ENCODE peak calls at places on chromosome 7, in seven cellular contexts. B is kidney, T is IMR-90, Y is left ventricle myocardium inferior, O is prostate gland, I is foreskin keratinocyte, R is A549. S is an unnamed sample.

GRCh38 chr7:149801816-149802215 is 28.4 kb upstream of the ZNF467 start:
- DNase-seq in T (no peak), R (no peak), Y (no peak), B (no peak), I (no peak), O (no peak), S (no peak)

GRCh38 chr7:157529768-157530560 is 193.2 kb downstream of the DNAJB6 start:
- DNase-seq in Y (no peak), R (no peak), T (no peak), B (no peak), I (no peak), O (no peak), S (peak; percentile 27)

GRCh38 chr7:157702311-157703023 is 365.7 kb downstream of the DNAJB6 start:
- DNase-seq in O (no peak), T (no peak), I (no peak), Y (no peak), B (no peak), R (no peak), S (peak; percentile 17)

GRCh38 chr7:129739427-129739826 is 127.9 kb downstream of the NRF1 start:
- DNase-seq in R (no peak), T (peak; percentile 76), I (no peak), B (no peak), Y (no peak), O (peak; percentile 36), S (no peak)

GRCh38 chr7:156731651-156732050 is 91.1 kb downstream of the RNF32 start:
- DNase-seq in T (peak; percentile 68), Y (no peak), I (no peak), O (no peak), R (no peak), B (no peak), S (no peak)

GRCh38 chr7:12709731-12710502 is 22.5 kb downstream of the ARL4A start:
- DNase-seq in O (no peak), B (no peak), Y (no peak), T (peak; percentile 47), I (no peak), R (no peak), S (no peak)

GRCh38 chr7:143345428-143345900 is 17.0 kb downstream of the FAM131B start:
- DNase-seq in Y (peak; percentile 29), R (peak; percentile 82), I (no peak), B (peak; percentile 84), O (no peak), T (peak; percentile 32), S (peak; percentile 75)

GRCh38 chr7:51310131-51310583 is 6.5 kb downstream of the COBL start:
- DNase-seq in Y (no peak), I (no peak), B (no peak), R (no peak), T (no peak), O (no peak), S (no peak)

GRCh38 chr7:31791881-31792280 is 104.9 kb downstream of the PPP1R17 start:
- DNase-seq in I (no peak), Y (no peak), R (no peak), T (peak; percentile 72), B (no peak), O (no peak), S (no peak)

GRCh38 chr7:112322070-112322469 is 115.6 kb downstream of the ZNF277 start:
- DNase-seq in Y (no peak), R (no peak), I (no peak), T (no peak), B (no peak), O (no peak), S (no peak)

GRCh38 chr7:75866497-75867389 is 12.1 kb upstream of the RHBDD2 start:
- DNase-seq in T (peak; percentile 65), Y (peak; percentile 45), I (no peak), O (peak; percentile 55), R (peak; percentile 86), B (peak; percentile 74), S (peak; percentile 71)

GRCh38 chr7:114370177-114370576 is 44.4 kb upstream of the FOXP2 start:
- DNase-seq in B (no peak), I (no peak), Y (no peak), T (no peak), O (no peak), R (no peak), S (no peak)

GRCh38 chr7:15554081-15554480 is 7.7 kb downstream of the AGMO start:
- DNase-seq in O (no peak), B (no peak), Y (no peak), R (no peak), I (no peak), T (peak; percentile 38), S (no peak)

GRCh38 chr7:143259765-143260164 is 3.5 kb upstream of the GSTK1 start:
- DNase-seq in Y (no peak), B (no peak), R (no peak), T (no peak), O (no peak), I (no peak), S (no peak)

GRCh38 chr7:39430441-39430840 is 135.8 kb upstream of the YAE1 start:
- DNase-seq in T (no peak), Y (no peak), I (no peak), B (no peak), R (no peak), O (no peak), S (no peak)

GRCh38 chr7:106022193-106022821 is 59.2 kb downstream of the CDHR3 start:
- DNase-seq in I (no peak), R (no peak), O (no peak), B (no peak), Y (no peak), T (no peak), S (no peak)

GRCh38 chr7:37352974-37353948 is 95.4 kb downstream of the ELMO1 start:
- DNase-seq in O (no peak), R (no peak), Y (no peak), T (no peak), B (no peak), I (no peak), S (no peak)

GRCh38 chr7:65976659-65977196 is 5.3 kb downstream of the GUSB start:
- DNase-seq in Y (no peak), R (no peak), T (no peak), I (no peak), O (no peak), B (no peak), S (peak; percentile 36)

GRCh38 chr7:5596046-5596895 is 172.6 kb upstream of the TNRC18 start:
- DNase-seq in Y (peak; percentile 80), B (peak; percentile 94), T (peak; percentile 95), R (peak; percentile 84), I (peak; percentile 91), O (peak; percentile 30), S (peak; percentile 71)

GRCh38 chr7:22001345-22002004 is 55.8 kb upstream of the CDCA7L start:
- DNase-seq in R (peak; percentile 72), Y (no peak), T (peak; percentile 80), B (no peak), I (peak; percentile 79), O (peak; percentile 26), S (no peak)

GRCh38 chr7:157411580-157411979 is 74.8 kb downstream of the DNAJB6 start:
- DNase-seq in O (no peak), I (no peak), T (no peak), B (peak; percentile 32), Y (peak; percentile 9), R (no peak), S (peak; percentile 41)

GRCh38 chr7:111092406-111093160 is 1.7 kb downstream of the LRRN3 start:
- DNase-seq in O (no peak), B (no peak), Y (no peak), I (no peak), T (no peak), R (no peak), S (no peak)

DNA sequence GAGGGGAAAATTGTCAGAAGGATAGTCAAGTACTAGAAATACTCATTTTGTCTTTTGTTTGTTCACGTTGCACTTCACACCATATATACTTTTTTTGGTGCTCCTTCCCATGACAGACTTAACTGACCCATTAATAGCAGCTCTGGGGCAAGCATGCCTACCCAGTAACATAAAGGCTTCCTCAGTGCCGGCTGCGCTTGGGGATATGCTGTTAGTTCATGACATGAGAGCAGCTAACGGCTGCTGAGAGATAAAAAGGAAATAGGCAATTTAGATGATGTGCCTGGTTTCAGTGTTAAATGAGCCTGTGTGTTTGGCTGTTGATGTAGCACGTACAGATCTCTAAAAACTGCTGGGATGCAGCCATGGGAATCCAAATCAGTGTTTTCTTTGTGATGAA is 86.4 kb downstream of the TAX1BP1 start:
- DNase-seq in R (no peak), B (no peak), T (no peak), O (no peak), I (no peak), Y (no peak), S (no peak)
- H3K4me1 ChIP-seq in R (no peaks in the 10 kb centered on the region), B (no peaks in the 10 kb centered on the region), T (no peaks in the 10 kb centered on the region), O (no peaks in the 10 kb centered on the region), I (no peaks in the 10 kb centered on the region), Y (peaks cover 19% of the 10 kb centered on the region), S (no peaks in the 10 kb centered on the region)

GRCh38 chr7:155374276-155375252 is 76.9 kb downstream of the INSIG1 start:
- DNase-seq in O (no peak), B (no peak), T (no peak), Y (no peak), R (no peak), I (no peak), S (no peak)
- H3K4me1 ChIP-seq in O (no peaks in the 10 kb centered on the region), B (no peaks in the 10 kb centered on the region), T (peaks cover 2% of the 10 kb centered on the region), Y (peaks cover 56% of the 10 kb centered on the region), R (peaks cover 13% of the 10 kb centered on the region), I (no peaks in the 10 kb centered on the region), S (peaks cover 59% of the 10 kb centered on the region)

GRCh38 chr7:70436815-70437350 is 695.1 kb upstream of the GALNT17 start:
- DNase-seq in T (no peak), I (no peak), R (no peak), Y (no peak), O (no peak), B (no peak), S (no peak)
- H3K4me1 ChIP-seq in T (no peaks in the 10 kb centered on the region), I (no peaks in the 10 kb centered on the region), R (no peaks in the 10 kb centered on the region), Y (no peaks in the 10 kb centered on the region), O (no peaks in the 10 kb centered on the region), B (no peaks in the 10 kb centered on the region), S (no peaks in the 10 kb centered on the region)

DNA sequence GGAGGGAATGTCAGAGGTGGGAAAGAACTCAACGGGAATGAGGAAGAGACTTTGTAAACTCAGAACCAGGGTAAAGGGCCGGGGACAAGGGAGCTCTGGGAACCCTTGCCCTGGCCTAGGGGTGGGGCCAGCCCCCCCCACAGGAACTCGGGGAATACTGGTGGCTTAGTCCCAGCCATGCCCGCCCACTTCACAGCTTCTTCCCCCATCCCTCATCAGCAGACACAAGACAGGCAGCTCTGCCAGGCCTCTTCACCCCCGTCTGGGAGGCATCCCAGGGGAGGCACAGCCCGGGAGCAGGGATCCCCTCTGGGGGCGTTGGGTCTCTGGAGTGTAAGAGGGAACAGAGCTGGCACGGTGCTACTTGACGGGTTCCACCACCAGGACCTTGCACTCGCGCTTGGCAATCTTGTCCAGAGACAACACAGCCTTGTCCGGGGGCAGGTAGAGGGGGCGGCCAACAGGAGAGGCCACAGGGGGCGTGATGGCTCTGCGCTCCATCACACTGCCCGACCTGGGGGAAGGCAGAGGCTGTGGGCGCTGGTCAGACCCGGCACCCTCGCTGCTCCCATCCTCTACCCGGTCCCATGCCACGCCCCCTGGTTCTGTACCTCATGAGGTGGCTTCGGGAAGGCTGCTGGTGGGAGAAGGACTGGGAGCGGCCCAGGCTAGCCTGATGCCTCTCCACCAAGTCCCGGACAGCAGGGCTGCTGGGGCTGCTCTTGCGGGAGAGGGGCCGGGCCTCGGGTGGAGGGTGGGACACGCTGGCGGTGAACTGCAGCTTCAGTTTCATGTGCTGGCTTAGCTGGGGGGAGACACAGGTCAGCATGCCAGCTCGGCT is 3.7 kb downstream of the TRAPPC14 start:
- DNase-seq in R (no peak), B (no peak), I (no peak), T (no peak), O (no peak), Y (no peak), S (no peak)
- H3K4me1 ChIP-seq in R (peaks cover 45% of the 10 kb centered on the region), B (peaks cover 6% of the 10 kb centered on the region), I (peaks cover 11% of the 10 kb centered on the region), T (peaks cover 6% of the 10 kb centered on the region), O (peaks cover 4% of the 10 kb centered on the region), Y (peaks cover 33% of the 10 kb centered on the region), S (peaks cover 62% of the 10 kb centered on the region)